ENCODE peak calls at places on chromosomes 6 and 20, in five cellular contexts. I, Z, C, R and M are unnamed samples.

GRCh38 chr6:22451960-22452359 is 117.4 kb upstream of the HDGFL1 start:
- DNase-seq in C (no peak), R (no peak), Z (no peak), I (no peak), M (no peak)

GRCh38 chr6:44064089-44064947 is 62.9 kb downstream of the MRPL14 start:
- DNase-seq in Z (peak), R (no peak), I (no peak), C (no peak), M (no peak)

GRCh38 chr20:59807909-59808728 is 125.3 kb downstream of the SYCP2 start:
- DNase-seq in Z (peak), C (no peak), I (peak), R (peak), M (peak)

GRCh38 chr20:391041-391711 is 10.6 kb downstream of the TRIB3 start:
- DNase-seq in C (no peak), I (peak), Z (no peak), R (no peak), M (no peak)

GRCh38 chr6:10411131-10411914 is 3.6 kb downstream of the TFAP2A start:
- DNase-seq in Z (no peak), C (no peak), R (no peak), I (peak), M (no peak)

GRCh38 chr6:108951351-108951953 is 103.2 kb downstream of the ARMC2 start:
- DNase-seq in Z (no peak), C (no peak), R (no peak), I (no peak), M (peak)

GRCh38 chr6:112640895-112641294 is 293.8 kb downstream of the RFPL4B start:
- DNase-seq in R (no peak), Z (no peak), C (no peak), I (no peak), M (no peak)

GRCh38 chr6:135475292-135475886 is 22.2 kb downstream of the AHI1 start:
- DNase-seq in C (no peak), R (no peak), Z (no peak), I (no peak), M (no peak)

GRCh38 chr6:6586671-6587526 is 1.6 kb upstream of the LY86 start:
- DNase-seq in C (peak), R (no peak), I (peak), Z (no peak), M (peak)

GRCh38 chr20:17797579-17797978 is 97.8 kb downstream of the BANF2 start:
- DNase-seq in C (no peak), Z (no peak), I (no peak), R (no peak), M (no peak)

GRCh38 chr6:169902604-169903003 is 151.2 kb downstream of the ERMARD start:
- DNase-seq in C (no peak), I (no peak), Z (peak), R (no peak), M (no peak)

GRCh38 chr6:99013661-99014458 is 66.1 kb upstream of the FBXL4 start:
- DNase-seq in C (peak), I (no peak), R (no peak), Z (no peak), M (no peak)
- TF ChIP-seq CTCF in C (no peak), I (no peak), R (no peak), Z (no peak), M (no peak)

GRCh38 chr6:142845624-142846458 is 99.1 kb downstream of the HIVEP2 start:
- DNase-seq in C (no peak), Z (peak), I (peak), R (peak), M (no peak)
- TF ChIP-seq POLR2AphosphoS5 in C (no peak), Z (no peak), I (peak), R (no peak), M (peak)

GRCh38 chr6:105992315-105992961 is 93.7 kb upstream of the PRDM1 start:
- DNase-seq in R (peak), C (peak), Z (peak), I (peak), M (no peak)

GRCh38 chr6:105991561-105992314 is 94.4 kb upstream of the PRDM1 start:
- DNase-seq in C (no peak), Z (peak), R (no peak), I (peak), M (no peak)

GRCh38 chr6:105993769-105994521 is 92.2 kb upstream of the PRDM1 start:
- DNase-seq in I (peak), C (peak), R (no peak), Z (no peak), M (no peak)

GRCh38 chr6:105994522-105995402 is 91.4 kb upstream of the PRDM1 start:
- DNase-seq in C (peak), I (peak), Z (peak), R (peak), M (no peak)

DNA sequence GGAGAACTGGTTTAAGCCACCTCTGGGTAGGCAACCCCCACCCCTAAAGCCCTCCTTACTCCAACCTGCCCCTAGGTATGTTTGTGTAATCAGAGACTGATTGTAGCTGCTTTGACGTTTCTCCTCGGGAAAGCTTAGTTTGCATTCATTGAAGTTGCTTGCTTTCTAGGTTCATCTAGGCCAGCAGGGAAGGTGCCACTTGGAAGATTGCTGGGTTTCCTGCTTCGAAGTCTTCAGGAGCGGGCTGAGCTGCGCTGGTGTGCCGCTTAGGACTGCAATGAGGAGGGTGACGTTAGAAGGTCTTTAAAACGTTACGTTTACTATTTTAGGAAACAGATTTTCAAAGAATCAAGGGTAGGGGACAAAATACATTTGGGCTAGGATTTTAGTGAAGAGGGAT is 92.8 kb upstream of the PRDM1 start:
- DNase-seq in I (no peak), R (no peak), C (no peak), Z (no peak), M (no peak)
- H3K4me3 ChIP-seq in I (peak), R (peak), C (no peak), Z (no peak), M (peak)

GRCh38 chr6:124073021-124073420 is 269.4 kb downstream of the NKAIN2 start:
- DNase-seq in I (no peak), R (no peak), C (no peak), Z (no peak), M (no peak)
- TF ChIP-seq CTCF in I (no peak), R (no peak), C (no peak), Z (no peak), M (no peak)